ENCODE peak calls at places on chromosomes 5 and 9, in nine cellular contexts. One of them, this sample, is unnamed.

GRCh38 chr5:39213437-39214207 is 5.7 kb downstream of the FYB1 start:
- DNase-seq in CD8-positive, alpha-beta T cell: no peak
- DNase-seq in pancreas: no peak
- DNase-seq in left lobe of liver: no peak
- DNase-seq in Calu3: no peak
- DNase-seq in left ventricle myocardium inferior: no peak
- DNase-seq in KBM-7: no peak
- DNase-seq in NCI-H1105 treated with DMSO at 0.1 percent for 48 hours: no peak
- DNase-seq in GM19239: no peak
- DNase-seq in this sample: no peak

GRCh38 chr5:96641368-96641767 is 20.8 kb upstream of the CAST start:
- DNase-seq in KBM-7: no peak
- DNase-seq in pancreas: no peak
- DNase-seq in NCI-H1105 treated with DMSO at 0.1 percent for 48 hours: no peak
- DNase-seq in left ventricle myocardium inferior: no peak
- DNase-seq in left lobe of liver: no peak
- DNase-seq in Calu3: no peak
- DNase-seq in CD8-positive, alpha-beta T cell: no peak
- DNase-seq in GM19239: no peak
- DNase-seq in this sample: no peak

GRCh38 chr5:159309689-159310433 is 20.4 kb downstream of the IL12B start:
- DNase-seq in NCI-H1105 treated with DMSO at 0.1 percent for 48 hours: no peak
- DNase-seq in Calu3: no peak
- DNase-seq in KBM-7: no peak
- DNase-seq in left lobe of liver: no peak
- DNase-seq in CD8-positive, alpha-beta T cell: no peak
- DNase-seq in pancreas: no peak
- DNase-seq in left ventricle myocardium inferior: peak
- DNase-seq in GM19239: no peak
- DNase-seq in this sample: no peak

GRCh38 chr5:103867857-103868598 is 305.4 kb upstream of the NUDT12 start:
- DNase-seq in KBM-7: no peak
- DNase-seq in Calu3: no peak
- DNase-seq in pancreas: no peak
- DNase-seq in NCI-H1105 treated with DMSO at 0.1 percent for 48 hours: peak
- DNase-seq in left ventricle myocardium inferior: no peak
- DNase-seq in GM19239: no peak
- DNase-seq in CD8-positive, alpha-beta T cell: no peak
- DNase-seq in left lobe of liver: no peak
- DNase-seq in this sample: no peak

GRCh38 chr5:44862808-44863207 is 54.1 kb downstream of the MRPS30 start:
- DNase-seq in GM19239: no peak
- DNase-seq in left lobe of liver: no peak
- DNase-seq in CD8-positive, alpha-beta T cell: no peak
- DNase-seq in Calu3: no peak
- DNase-seq in left ventricle myocardium inferior: no peak
- DNase-seq in KBM-7: peak
- DNase-seq in pancreas: no peak
- DNase-seq in NCI-H1105 treated with DMSO at 0.1 percent for 48 hours: peak
- DNase-seq in this sample: no peak

GRCh38 chr9:76379494-76379893 is 14.7 kb downstream of the RFK start:
- DNase-seq in left lobe of liver: no peak
- DNase-seq in KBM-7: no peak
- DNase-seq in GM19239: no peak
- DNase-seq in Calu3: no peak
- DNase-seq in left ventricle myocardium inferior: no peak
- DNase-seq in pancreas: no peak
- DNase-seq in CD8-positive, alpha-beta T cell: no peak
- DNase-seq in NCI-H1105 treated with DMSO at 0.1 percent for 48 hours: peak
- DNase-seq in this sample: no peak

GRCh38 chr5:74063821-74064598 is 438.0 kb downstream of the ARHGEF28 start:
- DNase-seq in Calu3: peak
- DNase-seq in CD8-positive, alpha-beta T cell: no peak
- DNase-seq in pancreas: no peak
- DNase-seq in NCI-H1105 treated with DMSO at 0.1 percent for 48 hours: no peak
- DNase-seq in left lobe of liver: no peak
- DNase-seq in left ventricle myocardium inferior: no peak
- DNase-seq in KBM-7: no peak
- DNase-seq in GM19239: no peak
- DNase-seq in this sample: no peak

GRCh38 chr9:93262537-93263310 is 78.8 kb downstream of the WNK2 start:
- DNase-seq in CD8-positive, alpha-beta T cell: no peak
- DNase-seq in KBM-7: no peak
- DNase-seq in left ventricle myocardium inferior: no peak
- DNase-seq in Calu3: no peak
- DNase-seq in left lobe of liver: peak
- DNase-seq in NCI-H1105 treated with DMSO at 0.1 percent for 48 hours: no peak
- DNase-seq in GM19239: peak
- DNase-seq in pancreas: peak
- DNase-seq in this sample: no peak

GRCh38 chr9:94967481-94967880 is 241.0 kb downstream of the AOPEP start:
- DNase-seq in GM19239: no peak
- DNase-seq in left lobe of liver: peak
- DNase-seq in CD8-positive, alpha-beta T cell: no peak
- DNase-seq in pancreas: no peak
- DNase-seq in KBM-7: no peak
- DNase-seq in Calu3: peak
- DNase-seq in left ventricle myocardium inferior: no peak
- DNase-seq in NCI-H1105 treated with DMSO at 0.1 percent for 48 hours: peak
- DNase-seq in this sample: no peak

GRCh38 chr9:114387678-114388431 is at the start of gene AKNA:
- DNase-seq in pancreas: peak
- DNase-seq in GM19239: no peak
- DNase-seq in KBM-7: peak
- DNase-seq in Calu3: no peak
- DNase-seq in left ventricle myocardium inferior: peak
- DNase-seq in left lobe of liver: no peak
- DNase-seq in CD8-positive, alpha-beta T cell: peak
- DNase-seq in NCI-H1105 treated with DMSO at 0.1 percent for 48 hours: no peak
- DNase-seq in this sample: peak

GRCh38 chr5:2748180-2748840 is 3.2 kb downstream of the IRX2 start:
- DNase-seq in KBM-7: no peak
- DNase-seq in left ventricle myocardium inferior: no peak
- DNase-seq in Calu3: no peak
- DNase-seq in CD8-positive, alpha-beta T cell: no peak
- DNase-seq in pancreas: no peak
- DNase-seq in left lobe of liver: no peak
- DNase-seq in NCI-H1105 treated with DMSO at 0.1 percent for 48 hours: no peak
- DNase-seq in GM19239: no peak
- DNase-seq in this sample: no peak

GRCh38 chr9:75198436-75198835 is 110.1 kb downstream of the OSTF1 start:
- DNase-seq in left ventricle myocardium inferior: no peak
- DNase-seq in NCI-H1105 treated with DMSO at 0.1 percent for 48 hours: no peak
- DNase-seq in Calu3: no peak
- DNase-seq in left lobe of liver: no peak
- DNase-seq in CD8-positive, alpha-beta T cell: no peak
- DNase-seq in KBM-7: no peak
- DNase-seq in pancreas: no peak
- DNase-seq in GM19239: no peak
- DNase-seq in this sample: no peak

GRCh38 chr9:93684161-93684765 is 107.9 kb downstream of the PHF2 start:
- DNase-seq in CD8-positive, alpha-beta T cell: peak
- DNase-seq in KBM-7: no peak
- DNase-seq in left ventricle myocardium inferior: no peak
- DNase-seq in NCI-H1105 treated with DMSO at 0.1 percent for 48 hours: no peak
- DNase-seq in Calu3: no peak
- DNase-seq in GM19239: no peak
- DNase-seq in left lobe of liver: peak
- DNase-seq in pancreas: peak
- DNase-seq in this sample: no peak

GRCh38 chr5:67156976-67157583 is 39.5 kb downstream of the CD180 start:
- DNase-seq in NCI-H1105 treated with DMSO at 0.1 percent for 48 hours: peak
- DNase-seq in left ventricle myocardium inferior: no peak
- DNase-seq in Calu3: peak
- DNase-seq in CD8-positive, alpha-beta T cell: peak
- DNase-seq in KBM-7: peak
- DNase-seq in left lobe of liver: no peak
- DNase-seq in pancreas: no peak
- DNase-seq in GM19239: peak
- DNase-seq in this sample: peak

GRCh38 chr5:128237504-128237903 is 153.9 kb downstream of the SLC12A2 start:
- DNase-seq in CD8-positive, alpha-beta T cell: no peak
- DNase-seq in Calu3: no peak
- DNase-seq in KBM-7: no peak
- DNase-seq in GM19239: no peak
- DNase-seq in NCI-H1105 treated with DMSO at 0.1 percent for 48 hours: no peak
- DNase-seq in left ventricle myocardium inferior: no peak
- DNase-seq in pancreas: no peak
- DNase-seq in left lobe of liver: no peak
- DNase-seq in this sample: no peak

GRCh38 chr5:129094924-129095797 is 612 bp downstream of the ISOC1 start:
- DNase-seq in CD8-positive, alpha-beta T cell: peak
- DNase-seq in left ventricle myocardium inferior: peak
- DNase-seq in NCI-H1105 treated with DMSO at 0.1 percent for 48 hours: peak
- DNase-seq in KBM-7: peak
- DNase-seq in pancreas: peak
- DNase-seq in left lobe of liver: peak
- DNase-seq in GM19239: peak
- DNase-seq in Calu3: peak
- DNase-seq in this sample: peak

GRCh38 chr9:16152276-16153065 is 599.6 kb downstream of the CCDC171 start:
- DNase-seq in KBM-7: no peak
- DNase-seq in NCI-H1105 treated with DMSO at 0.1 percent for 48 hours: no peak
- DNase-seq in Calu3: no peak
- DNase-seq in CD8-positive, alpha-beta T cell: no peak
- DNase-seq in pancreas: no peak
- DNase-seq in left ventricle myocardium inferior: no peak
- DNase-seq in left lobe of liver: no peak
- DNase-seq in GM19239: no peak
- DNase-seq in this sample: no peak